ENCODE peak calls at places on chromosomes 7 and 10, in seven cellular contexts. One of them, this sample, is unnamed.

GRCh38 chr10:3485287-3485686 is 299.7 kb downstream of the KLF6 start:
- DNase-seq in activated CD4-positive, alpha-beta memory T cell treated with anti-CD3 and anti-CD28 coated beads, Interleukin-2, amount 10 ng/mL, durations not matched to agents 7 days and 5 days: no peak
- DNase-seq in pons: peak; percentile 72
- DNase-seq in activated CD4-positive, alpha-beta T cell treated with anti-CD3 and anti-CD28 coated beads for 24 hours: no peak
- DNase-seq in cardiac muscle cell: no peak
- DNase-seq in stimulated activated CD8-positive, alpha-beta memory T cell treated with anti-CD3 and anti-CD28 coated beads, Interleukin-4, amount 100 ng/mL, for 4 hours: no peak
- DNase-seq in nephron progenitor cell: no peak
- DNase-seq in this sample: no peak

GRCh38 chr10:71729023-71729649 is 9.6 kb upstream of the C10orf105 start:
- DNase-seq in nephron progenitor cell: peak; percentile 74
- DNase-seq in pons: peak; percentile 38
- DNase-seq in activated CD4-positive, alpha-beta memory T cell treated with anti-CD3 and anti-CD28 coated beads, Interleukin-2, amount 10 ng/mL, durations not matched to agents 7 days and 5 days: no peak
- DNase-seq in cardiac muscle cell: no peak
- DNase-seq in activated CD4-positive, alpha-beta T cell treated with anti-CD3 and anti-CD28 coated beads for 24 hours: no peak
- DNase-seq in stimulated activated CD8-positive, alpha-beta memory T cell treated with anti-CD3 and anti-CD28 coated beads, Interleukin-4, amount 100 ng/mL, for 4 hours: no peak
- DNase-seq in this sample: no peak

GRCh38 chr7:49791089-49791741 is 17.8 kb downstream of the VWC2 start:
- DNase-seq in cardiac muscle cell: peak; percentile 73
- DNase-seq in pons: peak; percentile 37
- DNase-seq in activated CD4-positive, alpha-beta T cell treated with anti-CD3 and anti-CD28 coated beads for 24 hours: no peak
- DNase-seq in nephron progenitor cell: peak; percentile 31
- DNase-seq in stimulated activated CD8-positive, alpha-beta memory T cell treated with anti-CD3 and anti-CD28 coated beads, Interleukin-4, amount 100 ng/mL, for 4 hours: no peak
- DNase-seq in activated CD4-positive, alpha-beta memory T cell treated with anti-CD3 and anti-CD28 coated beads, Interleukin-2, amount 10 ng/mL, durations not matched to agents 7 days and 5 days: no peak
- DNase-seq in this sample: no peak

GRCh38 chr7:43362652-43363428 is 220.1 kb upstream of the STK17A start:
- DNase-seq in activated CD4-positive, alpha-beta T cell treated with anti-CD3 and anti-CD28 coated beads for 24 hours: no peak
- DNase-seq in stimulated activated CD8-positive, alpha-beta memory T cell treated with anti-CD3 and anti-CD28 coated beads, Interleukin-4, amount 100 ng/mL, for 4 hours: no peak
- DNase-seq in cardiac muscle cell: peak; percentile 38
- DNase-seq in pons: no peak
- DNase-seq in activated CD4-positive, alpha-beta memory T cell treated with anti-CD3 and anti-CD28 coated beads, Interleukin-2, amount 10 ng/mL, durations not matched to agents 7 days and 5 days: no peak
- DNase-seq in nephron progenitor cell: no peak
- DNase-seq in this sample: peak; percentile 49

GRCh38 chr7:148982596-148983219 is 45.6 kb downstream of the PDIA4 start:
- DNase-seq in activated CD4-positive, alpha-beta memory T cell treated with anti-CD3 and anti-CD28 coated beads, Interleukin-2, amount 10 ng/mL, durations not matched to agents 7 days and 5 days: no peak
- DNase-seq in cardiac muscle cell: peak; percentile 59
- DNase-seq in pons: peak; percentile 41
- DNase-seq in nephron progenitor cell: peak; percentile 34
- DNase-seq in stimulated activated CD8-positive, alpha-beta memory T cell treated with anti-CD3 and anti-CD28 coated beads, Interleukin-4, amount 100 ng/mL, for 4 hours: no peak
- DNase-seq in activated CD4-positive, alpha-beta T cell treated with anti-CD3 and anti-CD28 coated beads for 24 hours: no peak
- DNase-seq in this sample: peak; percentile 47

GRCh38 chr7:6718124-6718523 is 11.4 kb upstream of the ZNF12 start:
- DNase-seq in pons: no peak
- DNase-seq in nephron progenitor cell: no peak
- DNase-seq in stimulated activated CD8-positive, alpha-beta memory T cell treated with anti-CD3 and anti-CD28 coated beads, Interleukin-4, amount 100 ng/mL, for 4 hours: no peak
- DNase-seq in activated CD4-positive, alpha-beta memory T cell treated with anti-CD3 and anti-CD28 coated beads, Interleukin-2, amount 10 ng/mL, durations not matched to agents 7 days and 5 days: no peak
- DNase-seq in activated CD4-positive, alpha-beta T cell treated with anti-CD3 and anti-CD28 coated beads for 24 hours: no peak
- DNase-seq in cardiac muscle cell: no peak
- DNase-seq in this sample: no peak

GRCh38 chr7:151814400-151814914 is 62.5 kb downstream of the PRKAG2 start:
- DNase-seq in nephron progenitor cell: peak; percentile 35
- DNase-seq in stimulated activated CD8-positive, alpha-beta memory T cell treated with anti-CD3 and anti-CD28 coated beads, Interleukin-4, amount 100 ng/mL, for 4 hours: no peak
- DNase-seq in activated CD4-positive, alpha-beta memory T cell treated with anti-CD3 and anti-CD28 coated beads, Interleukin-2, amount 10 ng/mL, durations not matched to agents 7 days and 5 days: no peak
- DNase-seq in pons: no peak
- DNase-seq in cardiac muscle cell: peak; percentile 26
- DNase-seq in activated CD4-positive, alpha-beta T cell treated with anti-CD3 and anti-CD28 coated beads for 24 hours: no peak
- DNase-seq in this sample: peak; percentile 33

GRCh38 chr7:82559203-82559805 is 115.7 kb upstream of the CACNA2D1 start:
- DNase-seq in activated CD4-positive, alpha-beta T cell treated with anti-CD3 and anti-CD28 coated beads for 24 hours: no peak
- DNase-seq in nephron progenitor cell: peak; percentile 10
- DNase-seq in stimulated activated CD8-positive, alpha-beta memory T cell treated with anti-CD3 and anti-CD28 coated beads, Interleukin-4, amount 100 ng/mL, for 4 hours: no peak
- DNase-seq in activated CD4-positive, alpha-beta memory T cell treated with anti-CD3 and anti-CD28 coated beads, Interleukin-2, amount 10 ng/mL, durations not matched to agents 7 days and 5 days: no peak
- DNase-seq in cardiac muscle cell: peak; percentile 5
- DNase-seq in pons: no peak
- DNase-seq in this sample: peak; percentile 81

GRCh38 chr7:134811798-134812197 is 32.4 kb downstream of the CALD1 start:
- DNase-seq in stimulated activated CD8-positive, alpha-beta memory T cell treated with anti-CD3 and anti-CD28 coated beads, Interleukin-4, amount 100 ng/mL, for 4 hours: no peak
- DNase-seq in cardiac muscle cell: no peak
- DNase-seq in pons: no peak
- DNase-seq in activated CD4-positive, alpha-beta memory T cell treated with anti-CD3 and anti-CD28 coated beads, Interleukin-2, amount 10 ng/mL, durations not matched to agents 7 days and 5 days: no peak
- DNase-seq in nephron progenitor cell: no peak
- DNase-seq in activated CD4-positive, alpha-beta T cell treated with anti-CD3 and anti-CD28 coated beads for 24 hours: no peak
- DNase-seq in this sample: no peak

GRCh38 chr7:818031-818699 is 14.1 kb upstream of the SUN1 start:
- DNase-seq in nephron progenitor cell: no peak
- DNase-seq in pons: no peak
- DNase-seq in activated CD4-positive, alpha-beta memory T cell treated with anti-CD3 and anti-CD28 coated beads, Interleukin-2, amount 10 ng/mL, durations not matched to agents 7 days and 5 days: no peak
- DNase-seq in stimulated activated CD8-positive, alpha-beta memory T cell treated with anti-CD3 and anti-CD28 coated beads, Interleukin-4, amount 100 ng/mL, for 4 hours: no peak
- DNase-seq in cardiac muscle cell: no peak
- DNase-seq in activated CD4-positive, alpha-beta T cell treated with anti-CD3 and anti-CD28 coated beads for 24 hours: no peak
- DNase-seq in this sample: no peak

GRCh38 chr10:12637649-12638048 is 288.3 kb downstream of the CAMK1D start:
- DNase-seq in stimulated activated CD8-positive, alpha-beta memory T cell treated with anti-CD3 and anti-CD28 coated beads, Interleukin-4, amount 100 ng/mL, for 4 hours: no peak
- DNase-seq in activated CD4-positive, alpha-beta T cell treated with anti-CD3 and anti-CD28 coated beads for 24 hours: no peak
- DNase-seq in pons: no peak
- DNase-seq in nephron progenitor cell: no peak
- DNase-seq in cardiac muscle cell: no peak
- DNase-seq in activated CD4-positive, alpha-beta memory T cell treated with anti-CD3 and anti-CD28 coated beads, Interleukin-2, amount 10 ng/mL, durations not matched to agents 7 days and 5 days: no peak
- DNase-seq in this sample: no peak

GRCh38 chr7:67653856-67654442 is 657.3 kb downstream of the TYW1 start:
- DNase-seq in nephron progenitor cell: no peak
- DNase-seq in activated CD4-positive, alpha-beta T cell treated with anti-CD3 and anti-CD28 coated beads for 24 hours: no peak
- DNase-seq in pons: peak; percentile 11
- DNase-seq in activated CD4-positive, alpha-beta memory T cell treated with anti-CD3 and anti-CD28 coated beads, Interleukin-2, amount 10 ng/mL, durations not matched to agents 7 days and 5 days: no peak
- DNase-seq in cardiac muscle cell: peak; percentile 38
- DNase-seq in stimulated activated CD8-positive, alpha-beta memory T cell treated with anti-CD3 and anti-CD28 coated beads, Interleukin-4, amount 100 ng/mL, for 4 hours: no peak
- DNase-seq in this sample: no peak

GRCh38 chr7:1243964-1244416 is 11.3 kb downstream of the UNCX start:
- DNase-seq in activated CD4-positive, alpha-beta memory T cell treated with anti-CD3 and anti-CD28 coated beads, Interleukin-2, amount 10 ng/mL, durations not matched to agents 7 days and 5 days: no peak
- DNase-seq in nephron progenitor cell: peak; percentile 60
- DNase-seq in pons: no peak
- DNase-seq in stimulated activated CD8-positive, alpha-beta memory T cell treated with anti-CD3 and anti-CD28 coated beads, Interleukin-4, amount 100 ng/mL, for 4 hours: no peak
- DNase-seq in cardiac muscle cell: no peak
- DNase-seq in activated CD4-positive, alpha-beta T cell treated with anti-CD3 and anti-CD28 coated beads for 24 hours: no peak
- DNase-seq in this sample: no peak

GRCh38 chr7:157097569-157097968 is 41.2 kb upstream of the UBE3C start:
- DNase-seq in activated CD4-positive, alpha-beta T cell treated with anti-CD3 and anti-CD28 coated beads for 24 hours: no peak
- DNase-seq in stimulated activated CD8-positive, alpha-beta memory T cell treated with anti-CD3 and anti-CD28 coated beads, Interleukin-4, amount 100 ng/mL, for 4 hours: no peak
- DNase-seq in pons: no peak
- DNase-seq in cardiac muscle cell: no peak
- DNase-seq in activated CD4-positive, alpha-beta memory T cell treated with anti-CD3 and anti-CD28 coated beads, Interleukin-2, amount 10 ng/mL, durations not matched to agents 7 days and 5 days: no peak
- DNase-seq in nephron progenitor cell: no peak
- DNase-seq in this sample: no peak

GRCh38 chr7:25894902-25895791 is 256.9 kb upstream of the NFE2L3 start:
- DNase-seq in cardiac muscle cell: peak; percentile 78
- DNase-seq in stimulated activated CD8-positive, alpha-beta memory T cell treated with anti-CD3 and anti-CD28 coated beads, Interleukin-4, amount 100 ng/mL, for 4 hours: peak; percentile 32
- DNase-seq in pons: peak; percentile 45
- DNase-seq in activated CD4-positive, alpha-beta memory T cell treated with anti-CD3 and anti-CD28 coated beads, Interleukin-2, amount 10 ng/mL, durations not matched to agents 7 days and 5 days: peak; percentile 62
- DNase-seq in nephron progenitor cell: peak; percentile 87
- DNase-seq in activated CD4-positive, alpha-beta T cell treated with anti-CD3 and anti-CD28 coated beads for 24 hours: peak; percentile 43
- DNase-seq in this sample: peak; percentile 51

GRCh38 chr10:21692909-21693308 is 158.9 kb downstream of the MLLT10 start:
- DNase-seq in nephron progenitor cell: no peak
- DNase-seq in pons: no peak
- DNase-seq in activated CD4-positive, alpha-beta T cell treated with anti-CD3 and anti-CD28 coated beads for 24 hours: no peak
- DNase-seq in stimulated activated CD8-positive, alpha-beta memory T cell treated with anti-CD3 and anti-CD28 coated beads, Interleukin-4, amount 100 ng/mL, for 4 hours: no peak
- DNase-seq in cardiac muscle cell: no peak
- DNase-seq in activated CD4-positive, alpha-beta memory T cell treated with anti-CD3 and anti-CD28 coated beads, Interleukin-2, amount 10 ng/mL, durations not matched to agents 7 days and 5 days: no peak
- DNase-seq in this sample: no peak

GRCh38 chr7:7568553-7568952 is 1.9 kb downstream of the MIOS start:
- DNase-seq in stimulated activated CD8-positive, alpha-beta memory T cell treated with anti-CD3 and anti-CD28 coated beads, Interleukin-4, amount 100 ng/mL, for 4 hours: no peak
- DNase-seq in activated CD4-positive, alpha-beta memory T cell treated with anti-CD3 and anti-CD28 coated beads, Interleukin-2, amount 10 ng/mL, durations not matched to agents 7 days and 5 days: no peak
- DNase-seq in cardiac muscle cell: no peak
- DNase-seq in activated CD4-positive, alpha-beta T cell treated with anti-CD3 and anti-CD28 coated beads for 24 hours: no peak
- DNase-seq in pons: no peak
- DNase-seq in nephron progenitor cell: no peak
- DNase-seq in this sample: no peak

GRCh38 chr7:146565872-146566271 is 449.3 kb downstream of the CNTNAP2 start:
- DNase-seq in nephron progenitor cell: no peak
- DNase-seq in stimulated activated CD8-positive, alpha-beta memory T cell treated with anti-CD3 and anti-CD28 coated beads, Interleukin-4, amount 100 ng/mL, for 4 hours: no peak
- DNase-seq in activated CD4-positive, alpha-beta T cell treated with anti-CD3 and anti-CD28 coated beads for 24 hours: no peak
- DNase-seq in activated CD4-positive, alpha-beta memory T cell treated with anti-CD3 and anti-CD28 coated beads, Interleukin-2, amount 10 ng/mL, durations not matched to agents 7 days and 5 days: no peak
- DNase-seq in pons: no peak
- DNase-seq in cardiac muscle cell: no peak
- DNase-seq in this sample: no peak

GRCh38 chr7:27678617-27679260 is 16.1 kb upstream of the HIBADH start:
- DNase-seq in pons: no peak
- DNase-seq in stimulated activated CD8-positive, alpha-beta memory T cell treated with anti-CD3 and anti-CD28 coated beads, Interleukin-4, amount 100 ng/mL, for 4 hours: no peak
- DNase-seq in activated CD4-positive, alpha-beta memory T cell treated with anti-CD3 and anti-CD28 coated beads, Interleukin-2, amount 10 ng/mL, durations not matched to agents 7 days and 5 days: no peak
- DNase-seq in cardiac muscle cell: no peak
- DNase-seq in activated CD4-positive, alpha-beta T cell treated with anti-CD3 and anti-CD28 coated beads for 24 hours: no peak
- DNase-seq in nephron progenitor cell: no peak
- DNase-seq in this sample: no peak

GRCh38 chr10:28054211-28054888 is 55.5 kb upstream of the ODAD2 start:
- DNase-seq in activated CD4-positive, alpha-beta T cell treated with anti-CD3 and anti-CD28 coated beads for 24 hours: no peak
- DNase-seq in nephron progenitor cell: no peak
- DNase-seq in activated CD4-positive, alpha-beta memory T cell treated with anti-CD3 and anti-CD28 coated beads, Interleukin-2, amount 10 ng/mL, durations not matched to agents 7 days and 5 days: no peak
- DNase-seq in pons: no peak
- DNase-seq in stimulated activated CD8-positive, alpha-beta memory T cell treated with anti-CD3 and anti-CD28 coated beads, Interleukin-4, amount 100 ng/mL, for 4 hours: no peak
- DNase-seq in cardiac muscle cell: no peak
- DNase-seq in this sample: no peak

This sample was measured in NCI-H2227 treated with DMSO at 0.1 percent for 48 hours.